ENCODE peak calls at places on chromosome 7, in ten cellular contexts. One of them, this sample, is unnamed.

GRCh38 chr7:121302214-121302745 is 26.5 kb upstream of the WNT16 start:
- DNase-seq in GM12865: peak; percentile 77
- DNase-seq in fibroblast of the aortic adventitia: no peak
- DNase-seq in left ventricle myocardium inferior: no peak
- DNase-seq in neural progenitor cell: no peak
- DNase-seq in GM23248: peak; percentile 63
- DNase-seq in cardiac fibroblast: no peak
- DNase-seq in IMR-90: peak; percentile 89
- DNase-seq in gastrocnemius medialis: no peak
- DNase-seq in right cardiac atrium: no peak
- DNase-seq in this sample: no peak

GRCh38 chr7:92159-92767 is 100.1 kb upstream of the FAM20C start:
- DNase-seq in GM12865: no peak
- DNase-seq in fibroblast of the aortic adventitia: no peak
- DNase-seq in left ventricle myocardium inferior: no peak
- DNase-seq in neural progenitor cell: peak; percentile 84
- DNase-seq in GM23248: no peak
- DNase-seq in cardiac fibroblast: no peak
- DNase-seq in IMR-90: no peak
- DNase-seq in gastrocnemius medialis: no peak
- DNase-seq in right cardiac atrium: no peak
- DNase-seq in this sample: no peak

GRCh38 chr7:90688826-90689225 is 92.7 kb downstream of the CDK14 start:
- DNase-seq in GM12865: no peak
- DNase-seq in fibroblast of the aortic adventitia: no peak
- DNase-seq in left ventricle myocardium inferior: no peak
- DNase-seq in neural progenitor cell: peak; percentile 72
- DNase-seq in GM23248: no peak
- DNase-seq in cardiac fibroblast: no peak
- DNase-seq in IMR-90: no peak
- DNase-seq in gastrocnemius medialis: no peak
- DNase-seq in right cardiac atrium: no peak
- DNase-seq in this sample: no peak

GRCh38 chr7:155257482-155258232 is 40.0 kb upstream of the INSIG1 start:
- DNase-seq in GM12865: no peak
- DNase-seq in fibroblast of the aortic adventitia: peak; percentile 95
- DNase-seq in left ventricle myocardium inferior: peak; percentile 66
- DNase-seq in neural progenitor cell: no peak
- DNase-seq in GM23248: peak; percentile 89
- DNase-seq in cardiac fibroblast: peak; percentile 73
- DNase-seq in IMR-90: no peak
- DNase-seq in gastrocnemius medialis: peak; percentile 58
- DNase-seq in right cardiac atrium: peak; percentile 88
- DNase-seq in this sample: peak; percentile 43

GRCh38 chr7:153193144-153193595 is 433.6 kb downstream of the ACTR3B start:
- DNase-seq in GM12865: peak; percentile 27
- DNase-seq in fibroblast of the aortic adventitia: no peak
- DNase-seq in left ventricle myocardium inferior: no peak
- DNase-seq in neural progenitor cell: peak; percentile 70
- DNase-seq in GM23248: peak; percentile 1
- DNase-seq in cardiac fibroblast: no peak
- DNase-seq in IMR-90: no peak
- DNase-seq in gastrocnemius medialis: no peak
- DNase-seq in right cardiac atrium: no peak
- DNase-seq in this sample: peak; percentile 56

GRCh38 chr7:80848841-80849240 is 70.0 kb downstream of the SEMA3C start:
- DNase-seq in GM12865: no peak
- DNase-seq in fibroblast of the aortic adventitia: no peak
- DNase-seq in left ventricle myocardium inferior: no peak
- DNase-seq in neural progenitor cell: no peak
- DNase-seq in GM23248: no peak
- DNase-seq in cardiac fibroblast: no peak
- DNase-seq in IMR-90: no peak
- DNase-seq in gastrocnemius medialis: no peak
- DNase-seq in right cardiac atrium: no peak
- DNase-seq in this sample: no peak

GRCh38 chr7:18654709-18655108 is 159.2 kb downstream of the HDAC9 start:
- DNase-seq in GM12865: no peak
- DNase-seq in fibroblast of the aortic adventitia: no peak
- DNase-seq in left ventricle myocardium inferior: no peak
- DNase-seq in neural progenitor cell: no peak
- DNase-seq in GM23248: no peak
- DNase-seq in cardiac fibroblast: no peak
- DNase-seq in IMR-90: no peak
- DNase-seq in gastrocnemius medialis: no peak
- DNase-seq in right cardiac atrium: no peak
- DNase-seq in this sample: no peak

GRCh38 chr7:85294176-85294575 is 107.3 kb upstream of the SEMA3D start:
- DNase-seq in GM12865: no peak
- DNase-seq in fibroblast of the aortic adventitia: no peak
- DNase-seq in left ventricle myocardium inferior: no peak
- DNase-seq in neural progenitor cell: no peak
- DNase-seq in GM23248: no peak
- DNase-seq in cardiac fibroblast: no peak
- DNase-seq in IMR-90: no peak
- DNase-seq in gastrocnemius medialis: no peak
- DNase-seq in right cardiac atrium: no peak
- DNase-seq in this sample: no peak

GRCh38 chr7:27873981-27874957 is 134.3 kb downstream of the TAX1BP1 start:
- DNase-seq in GM12865: no peak
- DNase-seq in fibroblast of the aortic adventitia: peak; percentile 31
- DNase-seq in left ventricle myocardium inferior: peak; percentile 61
- DNase-seq in neural progenitor cell: no peak
- DNase-seq in GM23248: peak; percentile 41
- DNase-seq in cardiac fibroblast: peak; percentile 83
- DNase-seq in IMR-90: peak; percentile 19
- DNase-seq in gastrocnemius medialis: no peak
- DNase-seq in right cardiac atrium: peak; percentile 29
- DNase-seq in this sample: peak; percentile 89

GRCh38 chr7:69166979-69167516 is 431.2 kb upstream of the AUTS2 start:
- DNase-seq in GM12865: no peak
- DNase-seq in fibroblast of the aortic adventitia: no peak
- DNase-seq in left ventricle myocardium inferior: no peak
- DNase-seq in neural progenitor cell: no peak
- DNase-seq in GM23248: no peak
- DNase-seq in cardiac fibroblast: no peak
- DNase-seq in IMR-90: no peak
- DNase-seq in gastrocnemius medialis: no peak
- DNase-seq in right cardiac atrium: no peak
- DNase-seq in this sample: no peak

GRCh38 chr7:113289140-113289740 is 170.9 kb upstream of the SMIM30 start:
- DNase-seq in GM12865: peak; percentile 30
- DNase-seq in fibroblast of the aortic adventitia: peak; percentile 69
- DNase-seq in left ventricle myocardium inferior: no peak
- DNase-seq in neural progenitor cell: peak; percentile 66
- DNase-seq in GM23248: peak; percentile 79
- DNase-seq in cardiac fibroblast: peak; percentile 50
- DNase-seq in IMR-90: peak; percentile 71
- DNase-seq in gastrocnemius medialis: no peak
- DNase-seq in right cardiac atrium: no peak
- DNase-seq in this sample: no peak

GRCh38 chr7:83210459-83210858 is 47.8 kb upstream of the PCLO start:
- DNase-seq in GM12865: no peak
- DNase-seq in fibroblast of the aortic adventitia: no peak
- DNase-seq in left ventricle myocardium inferior: no peak
- DNase-seq in neural progenitor cell: no peak
- DNase-seq in GM23248: no peak
- DNase-seq in cardiac fibroblast: no peak
- DNase-seq in IMR-90: no peak
- DNase-seq in gastrocnemius medialis: no peak
- DNase-seq in right cardiac atrium: no peak
- DNase-seq in this sample: no peak

GRCh38 chr7:78149787-78150186 is 351.2 kb downstream of the PHTF2 start:
- DNase-seq in GM12865: no peak
- DNase-seq in fibroblast of the aortic adventitia: peak; percentile 93
- DNase-seq in left ventricle myocardium inferior: no peak
- DNase-seq in neural progenitor cell: no peak
- DNase-seq in GM23248: peak; percentile 90
- DNase-seq in cardiac fibroblast: peak; percentile 64
- DNase-seq in IMR-90: peak; percentile 85
- DNase-seq in gastrocnemius medialis: no peak
- DNase-seq in right cardiac atrium: no peak
- DNase-seq in this sample: no peak

GRCh38 chr7:154777023-154777422 is 225.9 kb downstream of the PAXIP1 start:
- DNase-seq in GM12865: no peak
- DNase-seq in fibroblast of the aortic adventitia: no peak
- DNase-seq in left ventricle myocardium inferior: no peak
- DNase-seq in neural progenitor cell: peak; percentile 27
- DNase-seq in GM23248: peak; percentile 29
- DNase-seq in cardiac fibroblast: no peak
- DNase-seq in IMR-90: no peak
- DNase-seq in gastrocnemius medialis: no peak
- DNase-seq in right cardiac atrium: no peak
- DNase-seq in this sample: no peak

GRCh38 chr7:134212576-134213546 is 85.7 kb downstream of the LRGUK start:
- DNase-seq in GM12865: no peak
- DNase-seq in fibroblast of the aortic adventitia: no peak
- DNase-seq in left ventricle myocardium inferior: no peak
- DNase-seq in neural progenitor cell: no peak
- DNase-seq in GM23248: peak; percentile 5
- DNase-seq in cardiac fibroblast: peak; percentile 6
- DNase-seq in IMR-90: peak; percentile 77
- DNase-seq in gastrocnemius medialis: no peak
- DNase-seq in right cardiac atrium: no peak
- DNase-seq in this sample: peak; percentile 39

GRCh38 chr7:25615603-25616002 is 387.3 kb upstream of the NPVF start:
- DNase-seq in GM12865: no peak
- DNase-seq in fibroblast of the aortic adventitia: no peak
- DNase-seq in left ventricle myocardium inferior: no peak
- DNase-seq in neural progenitor cell: no peak
- DNase-seq in GM23248: no peak
- DNase-seq in cardiac fibroblast: no peak
- DNase-seq in IMR-90: no peak
- DNase-seq in gastrocnemius medialis: no peak
- DNase-seq in right cardiac atrium: no peak
- DNase-seq in this sample: no peak

GRCh38 chr7:33996899-33997298 is 91.6 kb downstream of the BMPER start:
- DNase-seq in GM12865: no peak
- DNase-seq in fibroblast of the aortic adventitia: no peak
- DNase-seq in left ventricle myocardium inferior: no peak
- DNase-seq in neural progenitor cell: no peak
- DNase-seq in GM23248: no peak
- DNase-seq in cardiac fibroblast: no peak
- DNase-seq in IMR-90: no peak
- DNase-seq in gastrocnemius medialis: no peak
- DNase-seq in right cardiac atrium: no peak
- DNase-seq in this sample: no peak

GRCh38 chr7:23341846-23342598 is 42.9 kb downstream of the MALSU1 start:
- DNase-seq in GM12865: no peak
- DNase-seq in fibroblast of the aortic adventitia: no peak
- DNase-seq in left ventricle myocardium inferior: no peak
- DNase-seq in neural progenitor cell: no peak
- DNase-seq in GM23248: no peak
- DNase-seq in cardiac fibroblast: no peak
- DNase-seq in IMR-90: peak; percentile 67
- DNase-seq in gastrocnemius medialis: no peak
- DNase-seq in right cardiac atrium: no peak
- DNase-seq in this sample: no peak

GRCh38 chr7:99253369-99253768 is 19.3 kb upstream of the MYH16 start:
- DNase-seq in GM12865: no peak
- DNase-seq in fibroblast of the aortic adventitia: peak; percentile 13
- DNase-seq in left ventricle myocardium inferior: no peak
- DNase-seq in neural progenitor cell: no peak
- DNase-seq in GM23248: no peak
- DNase-seq in cardiac fibroblast: peak; percentile 32
- DNase-seq in IMR-90: no peak
- DNase-seq in gastrocnemius medialis: no peak
- DNase-seq in right cardiac atrium: peak; percentile 40
- DNase-seq in this sample: no peak

GRCh38 chr7:1204460-1204859 is 28.2 kb upstream of the UNCX start:
- DNase-seq in GM12865: no peak
- DNase-seq in fibroblast of the aortic adventitia: peak; percentile 61
- DNase-seq in left ventricle myocardium inferior: no peak
- DNase-seq in neural progenitor cell: no peak
- DNase-seq in GM23248: peak; percentile 33
- DNase-seq in cardiac fibroblast: no peak
- DNase-seq in IMR-90: no peak
- DNase-seq in gastrocnemius medialis: no peak
- DNase-seq in right cardiac atrium: no peak
- DNase-seq in this sample: no peak

GRCh38 chr7:16083931-16084330 is 337.4 kb downstream of the CRPPA start:
- DNase-seq in GM12865: no peak
- DNase-seq in fibroblast of the aortic adventitia: no peak
- DNase-seq in left ventricle myocardium inferior: no peak
- DNase-seq in neural progenitor cell: no peak
- DNase-seq in GM23248: no peak
- DNase-seq in cardiac fibroblast: peak; percentile 37
- DNase-seq in IMR-90: peak; percentile 9
- DNase-seq in gastrocnemius medialis: no peak
- DNase-seq in right cardiac atrium: no peak
- DNase-seq in this sample: no peak

GRCh38 chr7:30162622-30163124 is 27.9 kb downstream of the MTURN start:
- DNase-seq in GM12865: peak; percentile 11
- DNase-seq in fibroblast of the aortic adventitia: peak; percentile 59
- DNase-seq in left ventricle myocardium inferior: no peak
- DNase-seq in neural progenitor cell: peak; percentile 61
- DNase-seq in GM23248: peak; percentile 81
- DNase-seq in cardiac fibroblast: peak; percentile 60
- DNase-seq in IMR-90: peak; percentile 59
- DNase-seq in gastrocnemius medialis: no peak
- DNase-seq in right cardiac atrium: no peak
- DNase-seq in this sample: no peak
- H3K4me3 ChIP-seq in GM12865: no peak overlapping the region
- H3K4me3 ChIP-seq in fibroblast of the aortic adventitia: no peak overlapping the region
- H3K4me3 ChIP-seq in left ventricle myocardium inferior: no peak overlapping the region
- H3K4me3 ChIP-seq in neural progenitor cell: peak overlapping the region; percentile 8
- H3K4me3 ChIP-seq in GM23248: peak overlapping the region; percentile 54
- H3K4me3 ChIP-seq in cardiac fibroblast: no peak overlapping the region
- H3K4me3 ChIP-seq in IMR-90: no peak overlapping the region
- H3K4me3 ChIP-seq in gastrocnemius medialis: no peak overlapping the region
- H3K4me3 ChIP-seq in right cardiac atrium: no peak overlapping the region
- H3K4me3 ChIP-seq in this sample: no peak overlapping the region

GRCh38 chr7:7185382-7185989 is 3.1 kb downstream of the C1GALT1 start:
- DNase-seq in GM12865: no peak
- DNase-seq in fibroblast of the aortic adventitia: no peak
- DNase-seq in left ventricle myocardium inferior: no peak
- DNase-seq in neural progenitor cell: no peak
- DNase-seq in GM23248: no peak
- DNase-seq in cardiac fibroblast: no peak
- DNase-seq in IMR-90: no peak
- DNase-seq in gastrocnemius medialis: no peak
- DNase-seq in right cardiac atrium: no peak
- DNase-seq in this sample: no peak
- H3K4me3 ChIP-seq in GM12865: no peak overlapping the region
- H3K4me3 ChIP-seq in fibroblast of the aortic adventitia: no peak overlapping the region
- H3K4me3 ChIP-seq in left ventricle myocardium inferior: no peak overlapping the region
- H3K4me3 ChIP-seq in neural progenitor cell: peak overlapping the region; percentile 91
- H3K4me3 ChIP-seq in GM23248: peak overlapping the region; percentile 89
- H3K4me3 ChIP-seq in cardiac fibroblast: no peak overlapping the region
- H3K4me3 ChIP-seq in IMR-90: no peak overlapping the region
- H3K4me3 ChIP-seq in gastrocnemius medialis: no peak overlapping the region
- H3K4me3 ChIP-seq in right cardiac atrium: no peak overlapping the region
- H3K4me3 ChIP-seq in this sample: no peak overlapping the region

GRCh38 chr7:44074349-44074695 is 8.0 kb downstream of the POLM start:
- DNase-seq in GM12865: no peak
- DNase-seq in fibroblast of the aortic adventitia: no peak
- DNase-seq in left ventricle myocardium inferior: no peak
- DNase-seq in neural progenitor cell: no peak
- DNase-seq in GM23248: no peak
- DNase-seq in cardiac fibroblast: no peak
- DNase-seq in IMR-90: no peak
- DNase-seq in gastrocnemius medialis: no peak
- DNase-seq in right cardiac atrium: no peak
- DNase-seq in this sample: no peak
- H3K4me3 ChIP-seq in GM12865: no peak overlapping the region
- H3K4me3 ChIP-seq in fibroblast of the aortic adventitia: no peak overlapping the region
- H3K4me3 ChIP-seq in left ventricle myocardium inferior: peak overlapping the region; percentile 44
- H3K4me3 ChIP-seq in neural progenitor cell: no peak overlapping the region
- H3K4me3 ChIP-seq in GM23248: no peak overlapping the region
- H3K4me3 ChIP-seq in cardiac fibroblast: no peak overlapping the region
- H3K4me3 ChIP-seq in IMR-90: no peak overlapping the region
- H3K4me3 ChIP-seq in gastrocnemius medialis: no peak overlapping the region
- H3K4me3 ChIP-seq in right cardiac atrium: no peak overlapping the region
- H3K4me3 ChIP-seq in this sample: no peak overlapping the region

GRCh38 chr7:151814400-151814914 is 62.5 kb downstream of the PRKAG2 start:
- DNase-seq in GM12865: no peak
- DNase-seq in fibroblast of the aortic adventitia: no peak
- DNase-seq in left ventricle myocardium inferior: no peak
- DNase-seq in neural progenitor cell: peak; percentile 63
- DNase-seq in GM23248: peak; percentile 11
- DNase-seq in cardiac fibroblast: no peak
- DNase-seq in IMR-90: peak; percentile 6
- DNase-seq in gastrocnemius medialis: no peak
- DNase-seq in right cardiac atrium: no peak
- DNase-seq in this sample: no peak
- H3K4me3 ChIP-seq in GM12865: no peak overlapping the region
- H3K4me3 ChIP-seq in fibroblast of the aortic adventitia: no peak overlapping the region
- H3K4me3 ChIP-seq in left ventricle myocardium inferior: no peak overlapping the region
- H3K4me3 ChIP-seq in neural progenitor cell: peak overlapping the region; percentile 39
- H3K4me3 ChIP-seq in GM23248: no peak overlapping the region
- H3K4me3 ChIP-seq in cardiac fibroblast: no peak overlapping the region
- H3K4me3 ChIP-seq in IMR-90: no peak overlapping the region
- H3K4me3 ChIP-seq in gastrocnemius medialis: no peak overlapping the region
- H3K4me3 ChIP-seq in right cardiac atrium: no peak overlapping the region
- H3K4me3 ChIP-seq in this sample: no peak overlapping the region

This sample was measured in adrenal gland.